ENCODE peak calls at places on chromosomes 2 and 18, in seven cellular contexts. P, O, A, K, I, D and W are unnamed samples.

GRCh38 chr2:92074549-92074898 is 2796.7 kb upstream of the TEKT4 start:
- DNase-seq in P (no peak), O (peak; percentile 12), A (no peak), K (no peak), I (no peak), D (no peak), W (no peak)

GRCh38 chr2:100262555-100263320 is 59.6 kb downstream of the LONRF2 start:
- DNase-seq in P (no peak), O (peak; percentile 78), A (peak; percentile 62), K (peak; percentile 39), I (peak; percentile 84), D (peak; percentile 58), W (no peak)

GRCh38 chr18:48950536-48951447 is at the start of gene SMAD7:
- DNase-seq in P (no peak), O (no peak), A (no peak), K (no peak), I (no peak), D (no peak), W (no peak)

GRCh38 chr2:119175517-119175916 is 17.0 kb upstream of the C1QL2 start:
- DNase-seq in P (no peak), O (no peak), A (no peak), K (no peak), I (no peak), D (no peak), W (no peak)

GRCh38 chr2:3078684-3079083 is 298.9 kb downstream of the EIPR1 start:
- DNase-seq in P (no peak), O (no peak), A (no peak), K (no peak), I (no peak), D (no peak), W (no peak)

GRCh38 chr2:111119004-111119846 is 1.5 kb upstream of the BCL2L11 start:
- DNase-seq in P (no peak), O (no peak), A (no peak), K (no peak), I (peak; percentile 40), D (no peak), W (no peak)

GRCh38 chr2:40367652-40368051 is 84.2 kb downstream of the SLC8A1 start:
- DNase-seq in P (no peak), O (no peak), A (no peak), K (peak; percentile 66), I (no peak), D (no peak), W (no peak)

GRCh38 chr2:217079165-217079564 is 219.3 kb upstream of the TNP1 start:
- DNase-seq in P (no peak), O (no peak), A (no peak), K (no peak), I (no peak), D (no peak), W (no peak)

GRCh38 chr2:232204457-232204931 is 174.1 kb upstream of the ALPP start:
- DNase-seq in P (no peak), O (no peak), A (no peak), K (peak; percentile 13), I (no peak), D (no peak), W (no peak)

GRCh38 chr2:119469131-119469530 is 37.5 kb downstream of the TMEM37 start:
- DNase-seq in P (no peak), O (no peak), A (no peak), K (no peak), I (no peak), D (no peak), W (no peak)

GRCh38 chr2:222146488-222146887 is 152.3 kb downstream of the PAX3 start:
- DNase-seq in P (no peak), O (no peak), A (no peak), K (no peak), I (no peak), D (no peak), W (no peak)

GRCh38 chr18:36099311-36099710 is 29.8 kb downstream of the SLC39A6 start:
- DNase-seq in P (no peak), O (no peak), A (no peak), K (no peak), I (no peak), D (no peak), W (no peak)

GRCh38 chr18:51897884-51898283 is 442.1 kb upstream of the DCC start:
- DNase-seq in P (no peak), O (no peak), A (no peak), K (no peak), I (no peak), D (no peak), W (no peak)

GRCh38 chr2:8477511-8478132 is 204.2 kb upstream of the ID2 start:
- DNase-seq in P (no peak), O (no peak), A (no peak), K (no peak), I (no peak), D (no peak), W (no peak)

GRCh38 chr2:30511122-30512083 is 64.4 kb downstream of the LCLAT1 start:
- DNase-seq in P (no peak), O (no peak), A (peak; percentile 82), K (peak; percentile 59), I (no peak), D (no peak), W (no peak)

GRCh38 chr2:212628586-212628985 is 90.0 kb upstream of the ERBB4 start:
- DNase-seq in P (no peak), O (no peak), A (no peak), K (no peak), I (no peak), D (no peak), W (no peak)

GRCh38 chr2:168801961-168802824 is at the start of gene NOSTRIN:
- DNase-seq in P (no peak), O (no peak), A (no peak), K (no peak), I (no peak), D (no peak), W (no peak)

GRCh38 chr2:125584732-125585131 is 1071.2 kb upstream of the GYPC start:
- DNase-seq in P (no peak), O (no peak), A (no peak), K (no peak), I (no peak), D (no peak), W (no peak)

GRCh38 chr18:8706981-8707940 is 1.9 kb downstream of the MTCL1 start:
- DNase-seq in P (peak; percentile 32), O (peak; percentile 57), A (peak; percentile 71), K (no peak), I (peak; percentile 67), D (no peak), W (no peak)